ENCODE peak calls at places on chromosomes 12 and 14, in ten cellular contexts. One of them, this sample, is unnamed.

GRCh38 chr14:89000007-89000942 is 175.8 kb downstream of the TTC8 start:
- DNase-seq in PC-3: peak
- DNase-seq in GM12864: peak
- DNase-seq in cardiac fibroblast: peak
- DNase-seq in body of pancreas: peak
- DNase-seq in AG04450: peak
- DNase-seq in neural crest cell: no peak
- DNase-seq in uterus: no peak
- DNase-seq in heart right ventricle: no peak
- DNase-seq in HFFc6: peak
- DNase-seq in this sample: no peak

GRCh38 chr14:74257078-74257987 is 18.1 kb downstream of the VSX2 start:
- DNase-seq in PC-3: peak
- DNase-seq in GM12864: no peak
- DNase-seq in cardiac fibroblast: peak
- DNase-seq in body of pancreas: peak
- DNase-seq in AG04450: no peak
- DNase-seq in neural crest cell: peak
- DNase-seq in uterus: no peak
- DNase-seq in heart right ventricle: peak
- DNase-seq in HFFc6: no peak
- DNase-seq in this sample: peak

GRCh38 chr12:50234347-50234746 is 49.0 kb downstream of the LIMA1 start:
- DNase-seq in PC-3: peak
- DNase-seq in GM12864: no peak
- DNase-seq in cardiac fibroblast: no peak
- DNase-seq in body of pancreas: no peak
- DNase-seq in AG04450: no peak
- DNase-seq in neural crest cell: no peak
- DNase-seq in uterus: no peak
- DNase-seq in heart right ventricle: no peak
- DNase-seq in HFFc6: no peak
- DNase-seq in this sample: no peak

GRCh38 chr12:74891276-74891675 is 318.4 kb downstream of the KCNC2 start:
- DNase-seq in PC-3: peak
- DNase-seq in GM12864: no peak
- DNase-seq in cardiac fibroblast: no peak
- DNase-seq in body of pancreas: no peak
- DNase-seq in AG04450: no peak
- DNase-seq in neural crest cell: no peak
- DNase-seq in uterus: no peak
- DNase-seq in heart right ventricle: no peak
- DNase-seq in HFFc6: no peak
- DNase-seq in this sample: no peak

GRCh38 chr14:71553779-71554178 is 378.4 kb upstream of the RGS6 start:
- DNase-seq in PC-3: no peak
- DNase-seq in GM12864: no peak
- DNase-seq in cardiac fibroblast: no peak
- DNase-seq in body of pancreas: no peak
- DNase-seq in AG04450: no peak
- DNase-seq in neural crest cell: no peak
- DNase-seq in uterus: no peak
- DNase-seq in heart right ventricle: no peak
- DNase-seq in HFFc6: no peak
- DNase-seq in this sample: no peak

GRCh38 chr12:29073631-29074239 is 75.3 kb upstream of the FAR2 start:
- DNase-seq in PC-3: peak
- DNase-seq in GM12864: no peak
- DNase-seq in cardiac fibroblast: peak
- DNase-seq in body of pancreas: peak
- DNase-seq in AG04450: peak
- DNase-seq in neural crest cell: peak
- DNase-seq in uterus: no peak
- DNase-seq in heart right ventricle: peak
- DNase-seq in HFFc6: peak
- DNase-seq in this sample: peak

GRCh38 chr12:30823140-30823669 is 68.5 kb upstream of the CAPRIN2 start:
- DNase-seq in PC-3: no peak
- DNase-seq in GM12864: no peak
- DNase-seq in cardiac fibroblast: peak
- DNase-seq in body of pancreas: peak
- DNase-seq in AG04450: no peak
- DNase-seq in neural crest cell: peak
- DNase-seq in uterus: peak
- DNase-seq in heart right ventricle: peak
- DNase-seq in HFFc6: no peak
- DNase-seq in this sample: peak

GRCh38 chr14:69014829-69015259 is 35.7 kb upstream of the ACTN1 start:
- DNase-seq in PC-3: peak
- DNase-seq in GM12864: no peak
- DNase-seq in cardiac fibroblast: no peak
- DNase-seq in body of pancreas: no peak
- DNase-seq in AG04450: no peak
- DNase-seq in neural crest cell: no peak
- DNase-seq in uterus: no peak
- DNase-seq in heart right ventricle: no peak
- DNase-seq in HFFc6: peak
- DNase-seq in this sample: no peak

GRCh38 chr14:35881280-35881679 is 55.1 kb downstream of the BRMS1L start:
- DNase-seq in PC-3: no peak
- DNase-seq in GM12864: no peak
- DNase-seq in cardiac fibroblast: no peak
- DNase-seq in body of pancreas: no peak
- DNase-seq in AG04450: no peak
- DNase-seq in neural crest cell: no peak
- DNase-seq in uterus: no peak
- DNase-seq in heart right ventricle: no peak
- DNase-seq in HFFc6: no peak
- DNase-seq in this sample: no peak

GRCh38 chr12:27852742-27853141 is 72.7 kb upstream of the MANSC4 start:
- DNase-seq in PC-3: no peak
- DNase-seq in GM12864: no peak
- DNase-seq in cardiac fibroblast: no peak
- DNase-seq in body of pancreas: no peak
- DNase-seq in AG04450: no peak
- DNase-seq in neural crest cell: no peak
- DNase-seq in uterus: no peak
- DNase-seq in heart right ventricle: no peak
- DNase-seq in HFFc6: no peak
- DNase-seq in this sample: no peak

GRCh38 chr12:14756331-14757143 is 46.7 kb downstream of the WBP11 start:
- DNase-seq in PC-3: peak
- DNase-seq in GM12864: no peak
- DNase-seq in cardiac fibroblast: no peak
- DNase-seq in body of pancreas: no peak
- DNase-seq in AG04450: no peak
- DNase-seq in neural crest cell: peak
- DNase-seq in uterus: no peak
- DNase-seq in heart right ventricle: no peak
- DNase-seq in HFFc6: no peak
- DNase-seq in this sample: peak
- TF ChIP-seq CTCF in PC-3: peak
- TF ChIP-seq CTCF in GM12864: peak
- TF ChIP-seq CTCF in cardiac fibroblast: peak
- TF ChIP-seq CTCF in body of pancreas: peak
- TF ChIP-seq CTCF in AG04450: peak
- TF ChIP-seq CTCF in neural crest cell: peak
- TF ChIP-seq CTCF in uterus: no peak
- TF ChIP-seq CTCF in heart right ventricle: peak
- TF ChIP-seq CTCF in HFFc6: peak
- TF ChIP-seq CTCF in this sample: peak

GRCh38 chr12:48979602-48980388 is 1.7 kb downstream of the WNT1 start:
- DNase-seq in PC-3: no peak
- DNase-seq in GM12864: no peak
- DNase-seq in cardiac fibroblast: no peak
- DNase-seq in body of pancreas: no peak
- DNase-seq in AG04450: no peak
- DNase-seq in neural crest cell: no peak
- DNase-seq in uterus: no peak
- DNase-seq in heart right ventricle: no peak
- DNase-seq in HFFc6: no peak
- DNase-seq in this sample: no peak

GRCh38 chr12:48980389-48980952 is 2.3 kb downstream of the WNT1 start:
- DNase-seq in PC-3: peak
- DNase-seq in GM12864: no peak
- DNase-seq in cardiac fibroblast: no peak
- DNase-seq in body of pancreas: no peak
- DNase-seq in AG04450: no peak
- DNase-seq in neural crest cell: no peak
- DNase-seq in uterus: no peak
- DNase-seq in heart right ventricle: no peak
- DNase-seq in HFFc6: no peak
- DNase-seq in this sample: no peak

GRCh38 chr12:48982397-48983080 is 4.4 kb downstream of the WNT1 start:
- DNase-seq in PC-3: no peak
- DNase-seq in GM12864: no peak
- DNase-seq in cardiac fibroblast: no peak
- DNase-seq in body of pancreas: no peak
- DNase-seq in AG04450: no peak
- DNase-seq in neural crest cell: no peak
- DNase-seq in uterus: no peak
- DNase-seq in heart right ventricle: no peak
- DNase-seq in HFFc6: no peak
- DNase-seq in this sample: no peak

GRCh38 chr12:48981757-48982157 is 3.6 kb downstream of the WNT1 start:
- DNase-seq in PC-3: no peak
- DNase-seq in GM12864: no peak
- DNase-seq in cardiac fibroblast: no peak
- DNase-seq in body of pancreas: no peak
- DNase-seq in AG04450: no peak
- DNase-seq in neural crest cell: no peak
- DNase-seq in uterus: no peak
- DNase-seq in heart right ventricle: no peak
- DNase-seq in HFFc6: no peak
- DNase-seq in this sample: no peak

DNA sequence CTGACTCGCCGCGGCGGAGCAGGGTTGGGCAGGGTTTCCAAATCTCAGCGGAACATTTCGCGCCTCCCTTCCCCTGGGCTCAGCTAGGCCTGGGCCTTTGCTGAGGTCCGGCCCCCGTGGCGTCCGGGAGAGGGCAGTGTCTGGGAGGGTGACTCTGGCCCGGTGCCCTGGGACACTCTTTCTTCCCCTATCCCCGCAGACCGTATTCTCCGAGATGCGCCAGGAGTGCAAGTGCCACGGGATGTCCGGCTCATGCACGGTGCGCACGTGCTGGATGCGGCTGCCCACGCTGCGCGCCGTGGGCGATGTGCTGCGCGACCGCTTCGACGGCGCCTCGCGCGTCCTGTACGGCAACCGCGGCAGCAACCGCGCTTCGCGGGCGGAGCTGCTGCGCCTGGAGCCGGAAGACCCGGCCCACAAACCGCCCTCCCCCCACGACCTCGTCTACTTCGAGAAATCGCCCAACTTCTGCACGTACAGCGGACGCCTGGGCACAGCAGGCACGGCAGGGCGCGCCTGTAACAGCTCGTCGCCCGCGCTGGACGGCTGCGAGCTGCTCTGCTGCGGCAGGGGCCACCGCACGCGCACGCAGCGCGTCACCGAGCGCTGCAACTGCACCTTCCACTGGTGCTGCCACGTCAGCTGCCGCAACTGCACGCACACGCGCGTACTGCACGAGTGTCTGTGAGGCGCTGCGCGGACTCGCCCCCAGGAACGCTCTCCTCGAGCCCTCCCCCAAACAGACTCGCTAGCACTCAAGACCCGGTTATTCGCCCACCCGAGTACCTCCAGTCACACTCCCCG is 3.0 kb downstream of the WNT1 start:
- DNase-seq in PC-3: no peak
- DNase-seq in GM12864: no peak
- DNase-seq in cardiac fibroblast: no peak
- DNase-seq in body of pancreas: no peak
- DNase-seq in AG04450: no peak
- DNase-seq in neural crest cell: no peak
- DNase-seq in uterus: no peak
- DNase-seq in heart right ventricle: no peak
- DNase-seq in HFFc6: no peak
- DNase-seq in this sample: no peak
- TF ChIP-seq CTCF in PC-3: peak
- TF ChIP-seq CTCF in GM12864: no peak
- TF ChIP-seq CTCF in cardiac fibroblast: peak
- TF ChIP-seq CTCF in body of pancreas: no peak
- TF ChIP-seq CTCF in AG04450: no peak
- TF ChIP-seq CTCF in neural crest cell: no peak
- TF ChIP-seq CTCF in uterus: no peak
- TF ChIP-seq CTCF in heart right ventricle: peak
- TF ChIP-seq CTCF in HFFc6: peak
- TF ChIP-seq CTCF in this sample: no peak

GRCh38 chr14:61080591-61081010 is 99.6 kb downstream of the SLC38A6 start:
- DNase-seq in PC-3: no peak
- DNase-seq in GM12864: peak
- DNase-seq in cardiac fibroblast: no peak
- DNase-seq in body of pancreas: no peak
- DNase-seq in AG04450: peak
- DNase-seq in neural crest cell: no peak
- DNase-seq in uterus: no peak
- DNase-seq in heart right ventricle: no peak
- DNase-seq in HFFc6: peak
- DNase-seq in this sample: no peak
- TF ChIP-seq CTCF in PC-3: no peak
- TF ChIP-seq CTCF in GM12864: no peak
- TF ChIP-seq CTCF in cardiac fibroblast: no peak
- TF ChIP-seq CTCF in body of pancreas: no peak
- TF ChIP-seq CTCF in AG04450: peak
- TF ChIP-seq CTCF in neural crest cell: no peak
- TF ChIP-seq CTCF in uterus: no peak
- TF ChIP-seq CTCF in heart right ventricle: no peak
- TF ChIP-seq CTCF in HFFc6: peak
- TF ChIP-seq CTCF in this sample: no peak

DNA sequence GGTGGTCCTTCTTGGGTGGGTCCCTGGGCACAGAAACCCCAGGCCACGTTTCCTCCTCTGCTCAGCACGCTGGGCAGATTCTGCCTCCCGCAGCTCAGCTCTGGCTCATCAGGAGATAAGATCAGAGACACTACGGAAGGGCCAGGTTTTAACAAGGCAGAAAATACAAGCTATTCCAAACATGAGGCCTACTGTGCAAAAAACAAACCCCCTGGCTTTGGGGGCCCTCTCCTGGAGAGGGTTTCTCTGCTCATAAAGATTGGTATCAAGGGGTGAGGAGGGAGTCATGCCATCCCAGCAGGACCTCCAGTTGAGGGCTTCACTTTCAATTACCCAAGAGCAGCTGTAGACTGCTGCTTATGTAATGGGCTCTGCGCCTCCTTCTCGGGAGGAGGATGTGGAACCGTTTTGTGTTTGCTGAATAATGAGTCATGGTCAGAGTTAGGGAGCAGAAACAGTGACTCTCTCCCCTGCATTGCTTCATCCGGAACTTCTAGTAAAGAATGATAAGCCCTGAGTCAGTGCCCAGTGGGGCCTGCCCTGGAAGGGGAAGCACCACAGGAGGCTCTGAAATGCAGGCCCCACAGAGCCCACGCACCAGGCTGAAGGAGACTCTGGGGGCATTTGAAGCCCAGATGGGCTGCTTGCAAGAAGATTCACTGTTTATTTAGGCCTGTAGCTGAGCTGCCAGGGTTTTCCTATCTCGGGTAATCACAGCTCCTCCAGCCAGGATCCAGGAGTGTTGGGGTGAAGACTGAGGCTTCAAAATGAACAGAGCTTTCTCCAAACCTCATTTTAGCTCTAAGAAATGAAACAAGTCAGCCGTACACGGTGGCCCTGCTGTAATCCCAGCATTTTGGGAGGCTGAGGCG is 79.3 kb downstream of the SSPN start:
- DNase-seq in PC-3: peak
- DNase-seq in GM12864: peak
- DNase-seq in cardiac fibroblast: peak
- DNase-seq in body of pancreas: peak
- DNase-seq in AG04450: peak
- DNase-seq in neural crest cell: no peak
- DNase-seq in uterus: peak
- DNase-seq in heart right ventricle: peak
- DNase-seq in HFFc6: peak
- DNase-seq in this sample: no peak
- TF ChIP-seq CTCF in PC-3: peak
- TF ChIP-seq CTCF in GM12864: no peak
- TF ChIP-seq CTCF in cardiac fibroblast: peak
- TF ChIP-seq CTCF in body of pancreas: no peak
- TF ChIP-seq CTCF in AG04450: peak
- TF ChIP-seq CTCF in neural crest cell: no peak
- TF ChIP-seq CTCF in uterus: no peak
- TF ChIP-seq CTCF in heart right ventricle: no peak
- TF ChIP-seq CTCF in HFFc6: peak
- TF ChIP-seq CTCF in this sample: no peak